ENCODE peak calls at places on chromosomes 12 and 14, in eight cellular contexts. B is EL, V is cerebellar cortex, U is hippocampal formation, O is Right ventricle myocardium superior, K is NCI-H1105 treated with DMSO at 0.1 percent for 48 hours, W is left ventricle myocardium inferior, M is anterior cingulate cortex. N is an unnamed sample.

GRCh38 chr12:68611094-68611818 is 557 bp downstream of the RAP1B start:
- DNase-seq in B (peak; percentile 59), V (peak; percentile 60), U (peak; percentile 47), O (peak; percentile 79), K (peak; percentile 47), W (peak; percentile 68), M (peak; percentile 45), N (peak; percentile 63)

GRCh38 chr14:52366796-52367315 is 52.7 kb downstream of the PTGER2 start:
- DNase-seq in B (no peak), V (no peak), U (no peak), O (no peak), K (no peak), W (no peak), M (no peak), N (no peak)

GRCh38 chr14:69056389-69056788 is 77.3 kb upstream of the ACTN1 start:
- DNase-seq in B (no peak), V (peak; percentile 46), U (no peak), O (no peak), K (peak; percentile 53), W (no peak), M (peak; percentile 43), N (peak; percentile 73)

GRCh38 chr12:88057994-88058718 is 29.0 kb upstream of the C12orf50 start:
- DNase-seq in B (no peak), V (no peak), U (no peak), O (peak; percentile 63), K (no peak), W (peak; percentile 42), M (no peak), N (no peak)

GRCh38 chr12:77754086-77754485 is 76.6 kb upstream of the NAV3 start:
- DNase-seq in B (no peak), V (no peak), U (no peak), O (no peak), K (no peak), W (no peak), M (no peak), N (no peak)

GRCh38 chr14:104658325-104658712 is 31.1 kb upstream of the INF2 start:
- DNase-seq in B (no peak), V (no peak), U (no peak), O (peak; percentile 35), K (no peak), W (no peak), M (no peak), N (no peak)

GRCh38 chr12:26787125-26787495 is 45.9 kb downstream of the ITPR2 start:
- DNase-seq in B (peak; percentile 80), V (no peak), U (no peak), O (no peak), K (no peak), W (no peak), M (no peak), N (peak; percentile 3)

GRCh38 chr14:101187017-101187815 is 283.7 kb upstream of the RTL1 start:
- DNase-seq in B (no peak), V (no peak), U (no peak), O (no peak), K (no peak), W (no peak), M (no peak), N (peak; percentile 78)

GRCh38 chr14:54737132-54737711 is 165.4 kb downstream of the GCH1 start:
- DNase-seq in B (peak; percentile 70), V (no peak), U (no peak), O (no peak), K (no peak), W (no peak), M (no peak), N (no peak)